ENCODE peak calls at places on chromosomes 12 and 14, in seven cellular contexts. C, O, J, Z, Y, V and B are unnamed samples.

GRCh38 chr14:105299654-105300541 is 903 bp downstream of the BRF1 start:
- DNase-seq in C (no peak), O (no peak), J (no peak), Z (no peak), Y (no peak), V (peak), B (no peak)

GRCh38 chr12:122981036-122981471 is 573 bp downstream of the ARL6IP4 start:
- DNase-seq in C (no peak), O (no peak), J (peak), Z (no peak), Y (no peak), V (no peak), B (no peak)

GRCh38 chr12:19945559-19946485 is 422.5 kb upstream of the PDE3A start:
- DNase-seq in C (no peak), O (no peak), J (peak), Z (peak), Y (no peak), V (no peak), B (no peak)

GRCh38 chr14:29709490-29709889 is 218.2 kb downstream of the PRKD1 start:
- DNase-seq in C (no peak), O (no peak), J (peak), Z (no peak), Y (no peak), V (no peak), B (no peak)

GRCh38 chr14:37583358-37584210 is 11.5 kb downstream of the FOXA1 start:
- DNase-seq in C (no peak), O (no peak), J (no peak), Z (no peak), Y (peak), V (no peak), B (no peak)

GRCh38 chr14:100065942-100066574 is 836 bp downstream of the EVL start:
- DNase-seq in C (no peak), O (no peak), J (no peak), Z (no peak), Y (no peak), V (peak), B (no peak)

GRCh38 chr14:70782361-70782760 is 27.0 kb downstream of the MAP3K9 start:
- DNase-seq in C (no peak), O (peak), J (peak), Z (peak), Y (no peak), V (no peak), B (peak)

GRCh38 chr14:56213288-56213687 is 95.1 kb downstream of the PELI2 start:
- DNase-seq in C (no peak), O (no peak), J (no peak), Z (no peak), Y (no peak), V (no peak), B (no peak)

GRCh38 chr12:100553851-100554404 is 19.6 kb upstream of the GAS2L3 start:
- DNase-seq in C (no peak), O (no peak), J (peak), Z (no peak), Y (no peak), V (no peak), B (no peak)

DNA sequence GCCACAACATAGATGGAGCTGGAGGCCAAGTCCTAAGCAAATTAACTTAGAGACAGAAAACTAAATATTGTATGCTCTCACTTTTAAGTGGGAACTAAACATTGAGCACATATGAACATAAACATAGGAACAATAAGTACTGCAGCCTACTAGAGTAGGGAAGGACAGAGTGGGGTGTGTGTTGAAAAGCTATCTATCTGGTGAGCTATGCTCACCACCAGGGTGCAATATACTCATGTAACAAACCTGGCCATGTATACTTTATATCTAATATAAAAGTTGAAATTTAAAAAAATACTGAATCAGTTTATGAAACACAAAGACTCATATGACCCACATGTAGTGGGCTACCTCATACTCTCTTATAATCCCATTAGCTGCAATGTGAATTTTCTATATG is 1305.0 kb downstream of the LRFN5 start:
- DNase-seq in C (no peak), O (no peak), J (peak), Z (no peak), Y (no peak), V (no peak), B (peak)
- TF ChIP-seq CTCF in C (peak), O (no peak), J (peak), Z (no peak), Y (no peak), V (no peak), B (peak)

GRCh38 chr14:92598549-92598905 is 84.9 kb downstream of the RIN3 start:
- DNase-seq in C (no peak), O (no peak), J (no peak), Z (peak), Y (no peak), V (no peak), B (peak)

GRCh38 chr14:92601131-92601710 is 87.6 kb downstream of the RIN3 start:
- DNase-seq in C (no peak), O (no peak), J (no peak), Z (no peak), Y (no peak), V (no peak), B (no peak)

GRCh38 chr14:92601757-92602417 is 88.3 kb downstream of the RIN3 start:
- DNase-seq in C (no peak), O (no peak), J (no peak), Z (no peak), Y (no peak), V (no peak), B (no peak)

GRCh38 chr14:92599786-92600185 is 86.2 kb downstream of the RIN3 start:
- DNase-seq in C (no peak), O (no peak), J (no peak), Z (no peak), Y (no peak), V (no peak), B (no peak)

DNA sequence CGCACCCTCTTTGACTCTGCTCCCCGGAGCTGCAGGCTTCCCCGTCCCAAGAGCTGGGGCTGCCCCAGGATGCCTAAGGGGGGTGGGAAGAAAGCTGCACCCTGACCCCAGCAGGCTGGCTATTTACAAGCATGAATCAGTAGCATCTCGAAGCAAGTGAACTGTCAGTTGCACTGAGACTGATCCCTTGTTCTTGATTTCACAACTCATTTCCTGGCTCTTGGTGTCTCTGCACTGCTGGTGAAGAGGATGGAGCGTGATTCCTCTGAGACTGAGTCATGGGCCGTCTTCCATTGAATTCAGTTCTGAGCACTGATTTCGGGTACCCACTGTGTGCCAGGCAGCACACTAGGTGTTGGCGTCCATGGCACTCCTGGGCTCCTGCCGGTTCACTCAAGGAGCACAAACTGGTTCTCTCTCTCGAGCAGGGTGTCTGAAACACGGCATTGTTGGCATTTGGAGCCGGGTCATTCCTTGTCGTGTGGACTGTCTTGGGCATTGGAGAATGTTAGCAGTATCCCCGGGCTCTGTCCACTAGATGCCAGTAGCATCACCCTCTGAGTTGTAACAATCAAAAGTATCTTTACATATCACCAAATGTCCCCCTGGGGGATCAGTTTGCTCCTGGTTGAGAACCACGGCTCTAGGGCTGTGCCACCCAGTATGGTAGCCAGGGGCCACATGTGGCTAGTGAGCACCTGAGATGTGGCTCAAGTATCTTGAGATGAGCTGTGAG is 86.9 kb downstream of the RIN3 start:
- DNase-seq in C (no peak), O (peak), J (peak), Z (peak), Y (no peak), V (no peak), B (peak)
- TF ChIP-seq CTCF in C (no peak), O (no peak), J (peak), Z (no peak), Y (no peak), V (no peak), B (no peak)

GRCh38 chr12:105256921-105257320 is 20.9 kb upstream of the APPL2 start:
- DNase-seq in C (no peak), O (no peak), J (peak), Z (no peak), Y (no peak), V (no peak), B (no peak)

GRCh38 chr12:105252901-105253300 is 16.9 kb upstream of the APPL2 start:
- DNase-seq in C (no peak), O (no peak), J (no peak), Z (no peak), Y (no peak), V (no peak), B (no peak)

GRCh38 chr12:105257321-105257728 is 21.4 kb upstream of the APPL2 start:
- DNase-seq in C (no peak), O (peak), J (peak), Z (peak), Y (no peak), V (no peak), B (peak)

GRCh38 chr12:105256011-105256410 is 20.0 kb upstream of the APPL2 start:
- DNase-seq in C (no peak), O (no peak), J (no peak), Z (no peak), Y (no peak), V (no peak), B (no peak)

GRCh38 chr12:105253882-105254513 is 18.0 kb upstream of the APPL2 start:
- DNase-seq in C (no peak), O (peak), J (peak), Z (peak), Y (no peak), V (no peak), B (peak)
- TF ChIP-seq CTCF in C (no peak), O (no peak), J (no peak), Z (no peak), Y (no peak), V (no peak), B (no peak)

GRCh38 chr12:95984685-95985084 is 11.5 kb downstream of the HAL start:
- DNase-seq in C (no peak), O (no peak), J (no peak), Z (no peak), Y (no peak), V (no peak), B (peak)
- TF ChIP-seq CTCF in C (no peak), O (no peak), J (no peak), Z (no peak), Y (no peak), V (no peak), B (no peak)

GRCh38 chr14:61280092-61280525 is 1.0 kb downstream of the TMEM30B start:
- DNase-seq in C (no peak), O (peak), J (no peak), Z (peak), Y (no peak), V (no peak), B (no peak)

GRCh38 chr14:61282746-61283145 is 1.6 kb upstream of the TMEM30B start:
- DNase-seq in C (no peak), O (no peak), J (no peak), Z (peak), Y (no peak), V (no peak), B (no peak)

GRCh38 chr14:61281186-61281676 is at the start of gene TMEM30B:
- DNase-seq in C (no peak), O (peak), J (no peak), Z (peak), Y (peak), V (no peak), B (no peak)

GRCh38 chr14:61281911-61282310 is 773 bp upstream of the TMEM30B start:
- DNase-seq in C (no peak), O (no peak), J (no peak), Z (no peak), Y (no peak), V (no peak), B (no peak)

DNA sequence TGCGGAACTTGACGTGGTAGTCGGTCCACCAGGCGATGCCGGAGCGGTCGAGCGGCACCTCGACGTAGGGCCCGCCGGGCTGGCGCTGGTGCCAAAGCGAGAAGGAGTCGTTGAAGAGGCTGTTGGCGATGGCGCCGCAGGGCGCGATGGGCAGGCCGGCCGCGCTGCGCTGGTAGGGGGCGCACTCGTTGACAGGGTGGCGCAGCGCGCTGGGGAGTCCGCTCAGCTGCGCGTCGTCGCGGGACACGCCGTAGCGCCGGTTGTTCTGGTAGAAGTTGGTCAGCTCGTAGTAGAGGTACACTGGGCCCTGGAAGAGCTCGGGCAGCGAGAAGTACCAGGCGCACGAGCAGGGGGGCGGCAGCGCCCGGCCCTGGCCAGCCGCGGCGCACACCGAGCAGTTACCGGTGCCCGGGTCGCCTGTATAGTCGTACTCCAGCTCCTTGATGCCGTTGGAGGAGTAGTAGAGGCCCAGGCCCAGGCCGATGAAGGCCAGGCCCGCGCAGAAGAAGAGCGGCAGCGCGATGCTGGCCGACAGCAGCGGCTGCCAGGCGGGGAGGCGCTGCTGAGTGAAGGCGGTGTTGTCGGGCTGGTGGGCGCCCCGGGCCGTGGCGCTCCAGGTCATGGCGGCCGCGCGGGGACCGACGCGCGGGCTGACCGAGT is 482 bp downstream of the TMEM30B start:
- DNase-seq in C (peak), O (peak), J (peak), Z (peak), Y (peak), V (peak), B (no peak)
- TF ChIP-seq CTCF in C (peak), O (peak), J (peak), Z (peak), Y (no peak), V (no peak), B (no peak)

GRCh38 chr12:11204173-11204572 is 17.4 kb upstream of the TAS2R42 start:
- DNase-seq in C (no peak), O (no peak), J (no peak), Z (no peak), Y (no peak), V (no peak), B (no peak)

GRCh38 chr12:11209098-11209497 is 22.4 kb upstream of the TAS2R42 start:
- DNase-seq in C (no peak), O (no peak), J (no peak), Z (no peak), Y (no peak), V (no peak), B (no peak)
- TF ChIP-seq CTCF in C (no peak), O (no peak), J (no peak), Z (no peak), Y (no peak), V (peak), B (no peak)

DNA sequence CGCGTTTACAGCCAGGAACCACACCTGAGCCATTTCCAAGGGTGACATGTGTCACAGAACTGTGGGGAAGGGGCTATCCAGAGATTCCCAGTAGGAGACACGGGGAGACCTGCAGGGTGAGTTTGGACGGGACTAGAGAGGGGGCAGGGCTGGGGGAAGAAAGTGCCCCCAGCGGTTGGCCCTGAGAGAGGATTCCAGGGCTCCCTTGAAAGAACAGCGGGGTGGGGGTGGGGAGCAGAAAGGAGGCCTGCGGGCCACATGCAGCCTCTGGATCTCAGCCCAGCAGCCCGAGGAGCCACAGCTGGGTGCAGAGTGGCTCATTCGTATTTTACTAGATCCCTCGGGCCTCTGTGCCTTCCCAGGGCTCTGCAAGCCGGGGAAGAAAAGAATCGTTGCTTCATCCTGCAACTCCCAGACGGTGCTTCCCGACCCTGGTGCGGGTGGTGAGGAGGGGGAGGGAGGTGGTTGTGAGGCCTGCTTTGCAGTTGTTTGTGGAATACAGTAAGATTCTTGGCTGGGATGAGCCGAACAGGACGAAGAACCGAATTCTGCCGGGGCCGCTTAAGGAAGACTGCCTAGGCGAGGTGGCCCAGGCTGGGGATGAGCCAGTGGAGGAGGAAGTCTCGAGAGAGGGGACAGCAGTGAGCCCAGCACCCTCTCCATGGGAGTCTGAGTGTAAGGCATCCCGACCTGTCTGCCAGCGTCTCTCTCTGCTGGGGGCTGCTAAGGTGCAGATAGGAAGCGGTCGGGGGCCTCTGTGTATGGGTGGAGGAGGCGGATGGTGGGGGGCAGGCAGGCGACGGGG is 36.1 kb upstream of the ANKRD9 start:
- DNase-seq in C (no peak), O (no peak), J (peak), Z (no peak), Y (no peak), V (no peak), B (peak)
- TF ChIP-seq CTCF in C (no peak), O (no peak), J (peak), Z (no peak), Y (no peak), V (no peak), B (no peak)

GRCh38 chr12:53804429-53804828 is 52.6 kb upstream of the CISTR start:
- DNase-seq in C (no peak), O (no peak), J (no peak), Z (no peak), Y (no peak), V (no peak), B (no peak)
- TF ChIP-seq CTCF in C (no peak), O (no peak), J (no peak), Z (no peak), Y (no peak), V (no peak), B (no peak)

DNA sequence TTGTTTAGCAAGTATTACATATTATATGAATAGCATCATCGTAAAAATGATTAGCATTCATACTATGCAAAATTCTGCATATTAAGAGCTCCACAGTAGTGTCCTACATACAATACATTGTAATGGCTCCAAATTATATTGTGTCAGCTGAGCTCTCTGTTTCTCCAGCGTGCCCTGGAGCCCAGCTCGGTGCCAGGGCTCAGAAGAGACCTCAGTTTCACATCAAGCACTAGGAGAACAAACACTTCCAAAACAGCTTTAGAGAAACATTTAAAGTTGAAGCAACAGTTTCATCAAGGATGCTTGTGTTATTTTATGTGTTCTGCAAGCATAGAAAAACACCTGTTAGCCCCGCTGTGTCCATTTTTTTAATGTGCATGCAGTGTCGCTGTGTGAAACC is 456.9 kb downstream of the EGLN3 start:
- DNase-seq in C (no peak), O (no peak), J (no peak), Z (no peak), Y (no peak), V (no peak), B (no peak)
- TF ChIP-seq CTCF in C (no peak), O (no peak), J (no peak), Z (no peak), Y (no peak), V (no peak), B (no peak)

GRCh38 chr12:54824402-54824801 is 29.9 kb upstream of the MUCL1 start:
- DNase-seq in C (no peak), O (no peak), J (peak), Z (peak), Y (no peak), V (no peak), B (no peak)
- TF ChIP-seq CTCF in C (peak), O (peak), J (peak), Z (peak), Y (no peak), V (peak), B (peak)